ENCODE peak calls at places on chromosomes 1 and 21, in eight cellular contexts. H is hepatocyte, O is cardiac muscle cell, L is stomach, D is neuronal stem cell, V is mammary epithelial cell, E is heart right ventricle, F is A549. T is an unnamed sample. For H3K9me3, the result is how much of the 10 kb centered on the place peaks cover.

GRCh38 chr21:35113064-35113463 is 64.0 kb upstream of the RUNX1 start:
- DNase-seq in H (no peak), O (no peak), L (no peak), D (no peak), V (peak), E (no peak), F (no peak), T (no peak)

GRCh38 chr1:89705901-89706699 is 73.2 kb downstream of the LRRC8C start:
- DNase-seq in H (no peak), O (no peak), L (no peak), D (no peak), V (no peak), E (no peak), F (no peak), T (no peak)

GRCh38 chr1:214002472-214002871 is 14.7 kb downstream of the PROX1 start:
- DNase-seq in H (peak), O (no peak), L (no peak), D (no peak), V (peak), E (no peak), F (no peak), T (no peak)

GRCh38 chr1:160247053-160247452 is 15.3 kb downstream of the DCAF8 start:
- DNase-seq in H (no peak), O (no peak), L (no peak), D (no peak), V (no peak), E (no peak), F (no peak), T (no peak)

GRCh38 chr21:16768096-16768495 is 744.7 kb upstream of the CXADR start:
- DNase-seq in H (no peak), O (no peak), L (no peak), D (no peak), V (no peak), E (no peak), F (no peak), T (no peak)

GRCh38 chr1:208600456-208600855 is 356.3 kb upstream of the PLXNA2 start:
- DNase-seq in H (no peak), O (no peak), L (no peak), D (no peak), V (no peak), E (no peak), F (no peak), T (no peak)

GRCh38 chr1:60847855-60848582 is 234.3 kb upstream of the NFIA start:
- DNase-seq in H (peak), O (no peak), L (no peak), D (no peak), V (peak), E (no peak), F (no peak), T (no peak)

GRCh38 chr1:19651141-19651737 is 7.1 kb downstream of the NBL1 start:
- DNase-seq in H (peak), O (peak), L (peak), D (no peak), V (no peak), E (peak), F (peak), T (no peak)

GRCh38 chr1:90133133-90133532 is 138.2 kb downstream of the ZNF326 start:
- DNase-seq in H (peak), O (peak), L (no peak), D (peak), V (peak), E (no peak), F (no peak), T (peak)

GRCh38 chr1:209576392-209576791 is 7.1 kb upstream of the CAMK1G start:
- DNase-seq in H (no peak), O (peak), L (no peak), D (no peak), V (no peak), E (no peak), F (no peak), T (no peak)

GRCh38 chr1:155479205-155479604 is 83.4 kb downstream of the ASH1L start:
- DNase-seq in H (no peak), O (no peak), L (no peak), D (no peak), V (peak), E (no peak), F (no peak), T (no peak)

GRCh38 chr1:156815307-156815826 is 1.3 kb downstream of the SH2D2A start:
- DNase-seq in H (peak), O (no peak), L (no peak), D (no peak), V (peak), E (peak), F (peak), T (no peak)

GRCh38 chr1:26703466-26703865 is 7.7 kb downstream of the ARID1A start:
- DNase-seq in H (no peak), O (no peak), L (no peak), D (no peak), V (no peak), E (no peak), F (no peak), T (no peak)

GRCh38 chr1:153441238-153441755 is 19.2 kb downstream of the S100A7 start:
- DNase-seq in H (no peak), O (peak), L (no peak), D (no peak), V (no peak), E (no peak), F (no peak), T (no peak)

GRCh38 chr21:34034369-34035014 is 38.9 kb upstream of the MRPS6 start:
- DNase-seq in H (no peak), O (no peak), L (no peak), D (no peak), V (no peak), E (no peak), F (no peak), T (no peak)

GRCh38 chr1:162561616-162562451 is at the start of gene UAP1:
- DNase-seq in H (no peak), O (no peak), L (no peak), D (no peak), V (no peak), E (peak), F (peak), T (no peak)

GRCh38 chr1:47998396-47998990 is 1.3 kb upstream of the TRABD2B start:
- DNase-seq in H (no peak), O (no peak), L (no peak), D (no peak), V (no peak), E (no peak), F (no peak), T (no peak)

GRCh38 chr1:116769561-116769977 is 15.3 kb downstream of the CD2 start:
- DNase-seq in H (no peak), O (no peak), L (no peak), D (no peak), V (peak), E (no peak), F (no peak), T (no peak)

GRCh38 chr1:11298390-11299224 is 25.6 kb downstream of the UBIAD1 start:
- DNase-seq in H (no peak), O (no peak), L (no peak), D (no peak), V (no peak), E (no peak), F (no peak), T (no peak)

GRCh38 chr1:230866171-230866811 is 2.0 kb downstream of the C1orf198 start:
- DNase-seq in H (no peak), O (no peak), L (no peak), D (no peak), V (no peak), E (no peak), F (no peak), T (no peak)

GRCh38 chr1:6800728-6801127 is 15.5 kb downstream of the CAMTA1 start:
- DNase-seq in H (no peak), O (no peak), L (no peak), D (no peak), V (no peak), E (no peak), F (no peak), T (no peak)

GRCh38 chr1:43444151-43444826 is 9.4 kb downstream of the HYI start:
- DNase-seq in H (no peak), O (no peak), L (no peak), D (no peak), V (no peak), E (no peak), F (no peak), T (no peak)
- H3K9me3 ChIP-seq in H (under half), O (under half), L (under half), D (under half), V (under half), E (under half), F (under half), T (under half)

GRCh38 chr1:4528590-4528989 is 125.8 kb upstream of the AJAP1 start:
- DNase-seq in H (no peak), O (no peak), L (no peak), D (no peak), V (no peak), E (no peak), F (no peak), T (no peak)

GRCh38 chr1:4527819-4528218 is 126.6 kb upstream of the AJAP1 start:
- DNase-seq in H (no peak), O (no peak), L (no peak), D (no peak), V (no peak), E (no peak), F (no peak), T (no peak)

GRCh38 chr1:4531842-4532241 is 122.6 kb upstream of the AJAP1 start:
- DNase-seq in H (no peak), O (no peak), L (no peak), D (no peak), V (no peak), E (no peak), F (no peak), T (no peak)

DNA sequence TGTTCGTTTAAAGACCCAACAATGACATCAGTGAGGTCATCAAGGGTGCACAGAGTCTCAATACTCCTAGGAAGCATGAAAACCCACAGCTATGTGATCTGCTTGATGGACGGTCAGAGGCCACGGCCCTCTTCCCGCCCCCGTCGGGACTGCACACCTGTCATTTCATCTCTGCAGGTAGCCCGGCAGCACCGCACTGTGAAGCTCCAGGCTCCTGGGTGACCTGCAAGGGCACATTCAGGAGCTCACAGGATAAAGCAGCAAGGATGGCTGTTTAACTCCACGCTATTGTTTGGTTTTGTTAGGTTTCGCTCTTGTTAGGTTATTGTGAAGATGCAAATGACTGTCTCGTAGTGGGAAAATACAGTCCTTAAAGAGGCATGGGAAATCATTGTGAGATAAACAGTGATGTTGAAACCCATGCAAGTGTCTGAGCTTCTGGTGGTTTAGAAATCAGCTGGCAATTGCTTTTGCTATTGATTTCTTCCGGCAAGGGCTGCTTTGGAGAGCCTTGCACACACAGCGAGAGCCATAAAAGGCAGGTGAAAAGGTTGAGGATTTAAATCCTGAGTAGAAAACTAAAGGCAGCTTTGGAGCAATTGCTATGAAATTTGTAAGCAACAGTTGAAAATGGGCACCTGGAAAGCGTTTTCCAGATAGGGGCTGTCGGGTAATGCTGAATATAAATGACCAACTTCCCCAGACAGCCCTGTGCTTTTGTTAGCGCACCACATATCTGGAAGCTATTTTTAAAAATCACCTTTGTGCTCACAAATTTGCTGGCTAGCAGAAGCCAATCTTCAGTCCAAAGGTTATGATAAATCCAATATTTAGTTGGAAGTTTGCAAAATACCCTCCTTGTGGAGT is 124.6 kb upstream of the AJAP1 start:
- DNase-seq in H (no peak), O (no peak), L (no peak), D (no peak), V (no peak), E (no peak), F (no peak), T (no peak)
- H3K9me3 ChIP-seq in H (under half), O (under half), L (under half), D (under half), V (under half), E (under half), F (under half), T (under half)

GRCh38 chr21:19420607-19421006 is 1017.0 kb upstream of the TMPRSS15 start:
- DNase-seq in H (peak), O (no peak), L (no peak), D (no peak), V (no peak), E (no peak), F (no peak), T (no peak)
- H3K9me3 ChIP-seq in H (under half), O (under half), L (under half), D (under half), V (under half), E (under half), F (under half), T (under half)

GRCh38 chr21:15365751-15366392 is 301.1 kb upstream of the NRIP1 start:
- DNase-seq in H (peak), O (no peak), L (no peak), D (no peak), V (peak), E (no peak), F (no peak), T (no peak)
- H3K9me3 ChIP-seq in H (under half), O (under half), L (under half), D (under half), V (under half), E (under half), F (under half), T (under half)

GRCh38 chr1:82931051-82931450 is 1067.9 kb downstream of the TTLL7 start:
- DNase-seq in H (no peak), O (no peak), L (no peak), D (no peak), V (no peak), E (no peak), F (no peak), T (no peak)
- H3K9me3 ChIP-seq in H (under half), O (under half), L (under half), D (under half), V (under half), E (under half), F (under half), T (under half)

DNA sequence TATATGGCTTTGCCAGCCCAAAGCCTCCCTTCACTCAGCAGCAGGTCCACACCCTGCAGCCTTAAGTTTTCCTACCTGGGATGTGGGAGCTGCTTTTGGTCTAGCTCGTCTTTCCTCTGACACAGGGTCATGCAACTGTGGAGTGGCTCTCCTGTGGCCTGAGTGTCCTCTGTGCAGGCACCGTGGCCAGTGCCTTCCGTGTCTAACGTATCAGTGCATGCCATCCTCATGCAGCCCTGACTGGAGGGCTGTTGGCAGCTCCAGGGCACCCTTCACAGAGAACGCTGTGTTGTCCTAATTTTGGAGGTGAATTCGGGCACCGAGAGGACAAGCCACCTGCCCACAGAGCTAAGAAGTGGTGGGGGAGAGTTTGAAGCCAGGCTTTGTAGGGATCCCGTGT is 25.7 kb upstream of the C1orf174 start:
- DNase-seq in H (no peak), O (no peak), L (no peak), D (no peak), V (no peak), E (no peak), F (no peak), T (no peak)
- H3K9me3 ChIP-seq in H (under half), O (under half), L (under half), D (under half), V (under half), E (under half), F (under half), T (under half)

GRCh38 chr1:239675735-239676134 is 289.4 kb downstream of the CHRM3 start:
- DNase-seq in H (no peak), O (no peak), L (no peak), D (no peak), V (no peak), E (no peak), F (no peak), T (no peak)
- H3K9me3 ChIP-seq in H (under half), O (under half), L (under half), D (under half), V (under half), E (under half), F (under half), T (under half)

DNA sequence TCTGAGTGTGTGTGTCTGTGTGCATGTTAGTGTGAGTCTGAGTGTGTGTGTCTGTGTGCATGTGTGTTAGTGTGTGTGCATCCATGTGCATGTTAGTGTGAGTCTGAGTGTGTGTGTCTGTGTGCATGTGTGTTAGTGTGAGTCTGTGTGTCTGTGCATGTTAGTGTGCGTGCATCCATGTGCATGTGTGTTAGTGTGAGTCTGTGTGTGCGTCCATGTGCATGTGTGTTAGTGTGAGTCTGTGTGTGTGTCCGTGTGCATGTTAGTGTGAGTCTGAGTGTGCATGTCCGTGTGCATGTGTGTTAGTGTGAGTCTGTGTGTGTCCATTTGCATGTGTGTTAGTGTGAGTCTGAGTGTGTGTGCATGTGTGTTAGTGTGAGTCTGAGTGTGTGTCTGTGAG is 76.6 kb upstream of the ACTRT2 start:
- DNase-seq in H (no peak), O (no peak), L (no peak), D (no peak), V (no peak), E (no peak), F (no peak), T (no peak)
- H3K9me3 ChIP-seq in H (under half), O (under half), L (under half), D (under half), V (under half), E (under half), F (under half), T (under half)

T was measured in iPS DF 6.9.